ENCODE peak calls at places on chromosome 16, in five cellular contexts. Y, U, A, S and J are unnamed samples.
A peak's percentile ranks its signal among the peaks of the same experiment; 100 is the strongest.

GRCh38 chr16:8590161-8590688 is at the start of gene TMEM114:
- DNase-seq in S (no peak), Y (no peak), A (no peak), U (no peak), J (no peak)

GRCh38 chr16:30659507-30660423 is 1.5 kb downstream of the FBRS start:
- DNase-seq in S (no peak), Y (peak; percentile 43), A (no peak), U (peak; percentile 31), J (no peak)

GRCh38 chr16:5509794-5510193 is 412.2 kb upstream of the EEF2KMT start:
- DNase-seq in S (no peak), A (no peak), Y (no peak), U (no peak), J (no peak)

GRCh38 chr16:4611337-4612023 is 3.2 kb downstream of the UBALD1 start:
- DNase-seq in S (no peak), A (no peak), U (no peak), Y (peak; percentile 34), J (no peak)

GRCh38 chr16:89322381-89323119 is 105.0 kb downstream of the ZNF778 start:
- DNase-seq in A (peak; percentile 76), Y (peak; percentile 85), S (peak; percentile 48), U (no peak), J (no peak)

GRCh38 chr16:2860826-2861567 is 3.0 kb upstream of the PRSS22 start:
- DNase-seq in A (no peak), U (no peak), Y (peak; percentile 36), S (peak; percentile 85), J (no peak)

GRCh38 chr16:81424761-81425160 is 19.8 kb upstream of the CMIP start:
- DNase-seq in S (no peak), A (no peak), U (no peak), Y (peak; percentile 68), J (no peak)

GRCh38 chr16:81803332-81803731 is 24.2 kb downstream of the PLCG2 start:
- DNase-seq in U (no peak), A (no peak), Y (no peak), S (no peak), J (no peak)

GRCh38 chr16:85652431-85653221 is 36.1 kb downstream of the GINS2 start:
- DNase-seq in Y (peak; percentile 42), S (peak; percentile 24), U (no peak), A (peak; percentile 28), J (no peak)

GRCh38 chr16:89094252-89094901 is 725 bp downstream of the ACSF3 start:
- DNase-seq in Y (peak; percentile 69), U (no peak), S (peak; percentile 29), A (peak; percentile 8), J (no peak)

GRCh38 chr16:51640196-51640595 is 489.1 kb upstream of the SALL1 start:
- DNase-seq in A (no peak), S (no peak), Y (no peak), U (no peak), J (no peak)

GRCh38 chr16:57533618-57534336 is 2.6 kb downstream of the CCDC102A start:
- DNase-seq in S (no peak), U (no peak), Y (no peak), A (no peak), J (no peak)

GRCh38 chr16:795580-796229 is 4.8 kb downstream of the GNG13 start:
- DNase-seq in A (no peak), U (no peak), S (no peak), Y (no peak), J (no peak)

GRCh38 chr16:74183601-74184365 is 112.8 kb upstream of the PSMD7 start:
- DNase-seq in A (no peak), U (no peak), S (no peak), Y (no peak), J (no peak)

GRCh38 chr16:3578121-3578520 is 918 bp upstream of the NLRC3 start:
- DNase-seq in U (no peak), Y (no peak), A (no peak), S (no peak), J (no peak)

GRCh38 chr16:88328313-88328660 is 54.5 kb upstream of the ZNF469 start:
- DNase-seq in Y (no peak), A (no peak), S (no peak), U (no peak), J (no peak)

GRCh38 chr16:1691276-1691675 is 13.2 kb downstream of the JPT2 start:
- DNase-seq in S (peak; percentile 71), A (peak; percentile 45), U (no peak), Y (peak; percentile 70), J (no peak)

GRCh38 chr16:27444015-27444414 is 42.0 kb downstream of the IL21R start:
- DNase-seq in Y (peak; percentile 49), A (peak; percentile 74), S (peak; percentile 57), U (no peak), J (no peak)

GRCh38 chr16:53087101-53087500 is 32.3 kb downstream of the CHD9 start:
- DNase-seq in A (peak; percentile 64), Y (peak; percentile 15), U (no peak), S (no peak), J (no peak)

GRCh38 chr16:88468289-88469129 is 15.4 kb downstream of the ZFPM1 start:
- DNase-seq in Y (no peak), U (no peak), S (peak; percentile 88), A (peak; percentile 46), J (no peak)

GRCh38 chr16:72787519-72788268 is 260.2 kb downstream of the ZFHX3 start:
- DNase-seq in U (peak; percentile 44), S (peak; percentile 93), A (peak; percentile 53), Y (peak; percentile 95), J (peak; percentile 37)